ENCODE peak calls at places on chromosome 16, in five cellular contexts. X is mucosa of gallbladder; F is A673; U is NCI-H1105 treated with DMSO at 0.1 percent for 48 hours; I is stimulated activated CD4-positive, alpha-beta T cell treated with anti-CD3 and anti-CD28 coated beads, Interleukin-1b, Interleukin-23, amount 100 ng/mL, for 48 hours. E is an unnamed sample.

GRCh38 chr16:56789360-56789759 is 59.4 kb downstream of the NUP93 start:
- DNase-seq in U (peak; percentile 54), X (peak; percentile 39), I (peak; percentile 14), F (peak; percentile 60), E (peak; percentile 31)

GRCh38 chr16:46801428-46802049 is 29.4 kb downstream of the C16orf87 start:
- DNase-seq in I (no peak), X (no peak), U (peak; percentile 71), F (peak; percentile 44), E (no peak)

GRCh38 chr16:57815987-57816745 is 13.9 kb upstream of the KIFC3 start:
- DNase-seq in U (peak; percentile 48), F (peak; percentile 85), I (peak; percentile 48), X (peak; percentile 91), E (peak; percentile 80)

GRCh38 chr16:367333-367903 is 2.9 kb downstream of the MRPL28 start:
- DNase-seq in I (no peak), F (no peak), X (no peak), U (no peak), E (no peak)

GRCh38 chr16:30997000-30997886 is 12.2 kb downstream of the HSD3B7 start:
- DNase-seq in X (peak; percentile 80), U (peak; percentile 21), F (peak; percentile 72), I (peak; percentile 81), E (peak; percentile 87)

GRCh38 chr16:69726313-69727060 is at the start of gene NQO1:
- DNase-seq in X (peak; percentile 96), I (peak; percentile 91), U (peak; percentile 73), F (peak; percentile 93), E (peak; percentile 96)

GRCh38 chr16:89346869-89347268 is 129.4 kb downstream of the ZNF778 start:
- DNase-seq in F (no peak), U (no peak), I (no peak), X (no peak), E (no peak)

GRCh38 chr16:87471278-87472141 is 21.3 kb downstream of the ZCCHC14 start:
- DNase-seq in U (no peak), F (no peak), I (no peak), X (no peak), E (no peak)

GRCh38 chr16:29674188-29674587 is 4.8 kb upstream of the QPRT start:
- DNase-seq in I (no peak), U (peak; percentile 55), X (peak; percentile 27), F (peak; percentile 60), E (peak; percentile 71)

GRCh38 chr16:66383551-66383950 is 17.1 kb downstream of the CDH5 start:
- DNase-seq in X (no peak), I (no peak), F (no peak), U (no peak), E (no peak)

GRCh38 chr16:24540575-24541240 is 1.3 kb downstream of the RBBP6 start:
- DNase-seq in F (peak; percentile 27), I (no peak), U (no peak), X (no peak), E (no peak)

GRCh38 chr16:49575352-49576172 is 202.0 kb downstream of the C16orf78 start:
- DNase-seq in U (no peak), X (peak; percentile 24), I (no peak), F (no peak), E (peak; percentile 68)

GRCh38 chr16:84618428-84619102 is 687 bp upstream of the COTL1 start:
- DNase-seq in X (peak; percentile 47), I (no peak), F (peak; percentile 61), U (no peak), E (no peak)

GRCh38 chr16:74999208-74999682 is 421 bp downstream of the ZNRF1 start:
- DNase-seq in X (no peak), U (no peak), I (no peak), F (peak; percentile 45), E (peak; percentile 29)

GRCh38 chr16:19393226-19394074 is 24.2 kb upstream of the TMC5 start:
- DNase-seq in X (peak; percentile 65), F (peak; percentile 77), I (no peak), U (no peak), E (peak; percentile 65)

GRCh38 chr16:78340590-78340989 is 241.1 kb downstream of the WWOX start:
- DNase-seq in F (no peak), U (no peak), I (no peak), X (no peak), E (no peak)

GRCh38 chr16:86642084-86642483 is 63.7 kb downstream of the FOXL1 start:
- DNase-seq in F (no peak), U (no peak), I (no peak), X (no peak), E (no peak)

GRCh38 chr16:66521951-66522771 is 27.8 kb downstream of the TK2 start:
- DNase-seq in X (no peak), F (no peak), U (no peak), I (peak; percentile 97), E (peak; percentile 84)

GRCh38 chr16:76866994-76867393 is 324.0 kb upstream of the MON1B start:
- DNase-seq in U (no peak), F (no peak), I (no peak), X (no peak), E (no peak)

GRCh38 chr16:31453255-31454204 is 5.8 kb upstream of the ARMC5 start:
- DNase-seq in U (no peak), X (no peak), I (no peak), F (peak; percentile 64), E (peak; percentile 65)

GRCh38 chr16:68236804-68237242 is 896 bp upstream of the ESRP2 start:
- DNase-seq in F (no peak), I (no peak), U (no peak), X (no peak), E (peak; percentile 38)

GRCh38 chr16:71930013-71930563 is 34.8 kb downstream of the IST1 start:
- DNase-seq in X (no peak), I (no peak), F (no peak), U (no peak), E (no peak)

GRCh38 chr16:58284021-58284420 is 10.8 kb downstream of the PRSS54 start:
- DNase-seq in X (no peak), F (no peak), I (no peak), U (no peak), E (no peak)

GRCh38 chr16:27722892-27723450 is 173.0 kb downstream of the KATNIP start:
- DNase-seq in F (no peak), I (no peak), U (no peak), X (peak; percentile 22), E (no peak)

GRCh38 chr16:65754799-65755691 is 611.4 kb upstream of the CDH5 start:
- DNase-seq in F (no peak), X (peak; percentile 28), U (no peak), I (no peak), E (peak; percentile 24)

GRCh38 chr16:78993342-78993741 is 607.2 kb downstream of the MAF start:
- DNase-seq in F (no peak), X (no peak), U (peak; percentile 90), I (no peak), E (no peak)

GRCh38 chr16:82152641-82153094 is 17.4 kb downstream of the MPHOSPH6 start:
- DNase-seq in F (no peak), I (no peak), X (no peak), U (no peak), E (peak; percentile 60)

GRCh38 chr16:85503642-85504224 is 109.4 kb upstream of the GSE1 start:
- DNase-seq in F (no peak), X (no peak), I (no peak), U (no peak), E (no peak)

GRCh38 chr16:52070341-52071057 is 476.4 kb downstream of the TOX3 start:
- DNase-seq in X (no peak), F (no peak), U (no peak), I (no peak), E (no peak)

GRCh38 chr16:88197481-88198456 is 185.0 kb upstream of the ZNF469 start:
- DNase-seq in F (no peak), U (no peak), I (no peak), X (no peak), E (no peak)

GRCh38 chr16:11977206-11978041 is 890 bp downstream of the SNX29 start:
- DNase-seq in U (no peak), F (peak; percentile 26), X (no peak), I (no peak), E (peak; percentile 24)

GRCh38 chr16:77789085-77789611 is 784 bp downstream of the VAT1L start:
- DNase-seq in F (no peak), X (no peak), U (peak; percentile 27), I (no peak), E (no peak)

GRCh38 chr16:72932050-72932449 is 115.9 kb downstream of the ZFHX3 start:
- DNase-seq in U (no peak), X (no peak), F (no peak), I (no peak), E (no peak)

GRCh38 chr16:9060225-9060624 is 31.2 kb upstream of the HAPSTR1 start:
- DNase-seq in U (no peak), I (no peak), X (no peak), F (no peak), E (no peak)

E was measured in transverse colon.